ENCODE peak calls at places on chromosomes 13 and 19, in six cellular contexts. S is mammary epithelial cell, U is ascending aorta, E is activated B cell treated with CpG ODN at 0.5 μM for 24 hours, P is thoracic aorta, X is esophagus squamous epithelium. V is an unnamed sample.

GRCh38 chr19:47723573-47723923 is 10.3 kb downstream of the EHD2 start:
- DNase-seq in S (peak; percentile 77), U (no peak), E (no peak), P (no peak), X (no peak), V (no peak)

GRCh38 chr13:96229356-96229755 is 139.4 kb downstream of the HS6ST3 start:
- DNase-seq in S (peak; percentile 32), U (no peak), E (no peak), P (no peak), X (no peak), V (no peak)

GRCh38 chr13:109684836-109685602 is 101.4 kb downstream of the IRS2 start:
- DNase-seq in S (peak; percentile 74), U (no peak), E (no peak), P (no peak), X (no peak), V (no peak)

GRCh38 chr13:113837554-113838355 is 26.1 kb downstream of the GAS6 start:
- DNase-seq in S (peak; percentile 98), U (peak; percentile 86), E (no peak), P (peak; percentile 93), X (peak; percentile 53), V (no peak)

GRCh38 chr13:41459754-41460111 is 2.4 kb downstream of the RGCC start:
- DNase-seq in S (no peak), U (no peak), E (no peak), P (no peak), X (no peak), V (no peak)

GRCh38 chr13:31045621-31046081 is 113.2 kb downstream of the TEX26 start:
- DNase-seq in S (peak; percentile 92), U (peak; percentile 19), E (no peak), P (peak; percentile 9), X (no peak), V (no peak)

GRCh38 chr13:29707876-29708543 is 112.5 kb upstream of the SLC7A1 start:
- DNase-seq in S (peak; percentile 52), U (no peak), E (no peak), P (no peak), X (no peak), V (no peak)

GRCh38 chr13:113907637-113908617 is 44.1 kb upstream of the GAS6 start:
- DNase-seq in S (peak; percentile 69), U (no peak), E (no peak), P (no peak), X (no peak), V (no peak)

GRCh38 chr19:778910-779653 is 18.2 kb upstream of the PTBP1 start:
- DNase-seq in S (peak; percentile 95), U (no peak), E (no peak), P (no peak), X (no peak), V (no peak)

GRCh38 chr19:14582894-14583340 is at the start of gene CLEC17A:
- DNase-seq in S (no peak), U (no peak), E (peak; percentile 69), P (no peak), X (no peak), V (no peak)

GRCh38 chr13:99288069-99288468 is 19.1 kb downstream of the GPR183 start:
- DNase-seq in S (no peak), U (no peak), E (no peak), P (no peak), X (no peak), V (no peak)

GRCh38 chr13:44573790-44574465 is 2.2 kb downstream of the TSC22D1 start:
- DNase-seq in S (peak; percentile 28), U (no peak), E (no peak), P (no peak), X (no peak), V (no peak)

GRCh38 chr19:6769006-6769637 is 1.9 kb upstream of the SH2D3A start:
- DNase-seq in S (no peak), U (no peak), E (no peak), P (no peak), X (no peak), V (no peak)

GRCh38 chr13:51971520-51972426 is 39.5 kb downstream of the ATP7B start:
- DNase-seq in S (no peak), U (no peak), E (no peak), P (no peak), X (no peak), V (no peak)

GRCh38 chr19:53177986-53178385 is 15.2 kb downstream of the ZNF665 start:
- DNase-seq in S (no peak), U (no peak), E (no peak), P (no peak), X (no peak), V (no peak)

GRCh38 chr19:55158848-55159793 is 1.6 kb upstream of the TNNI3 start:
- DNase-seq in S (no peak), U (no peak), E (no peak), P (no peak), X (no peak), V (no peak)

GRCh38 chr19:18408053-18408476 is 10.6 kb upstream of the LRRC25 start:
- DNase-seq in S (no peak), U (no peak), E (peak; percentile 81), P (no peak), X (no peak), V (no peak)

GRCh38 chr13:23811366-23812027 is 77.7 kb downstream of the MIPEP start:
- DNase-seq in S (no peak), U (no peak), E (no peak), P (no peak), X (no peak), V (no peak)

GRCh38 chr19:56161534-56161933 is 14.3 kb upstream of the GALP start:
- DNase-seq in S (no peak), U (no peak), E (no peak), P (no peak), X (no peak), V (no peak)

GRCh38 chr13:51644649-51645048 is 60.4 kb downstream of the WDFY2 start:
- DNase-seq in S (peak; percentile 40), U (no peak), E (no peak), P (no peak), X (no peak), V (no peak)

GRCh38 chr19:55058781-55059610 is 4.0 kb downstream of the RDH13 start:
- DNase-seq in S (no peak), U (no peak), E (no peak), P (no peak), X (no peak), V (no peak)

GRCh38 chr13:79237981-79238380 is 168.1 kb downstream of the RBM26 start:
- DNase-seq in S (no peak), U (no peak), E (no peak), P (no peak), X (no peak), V (no peak)

GRCh38 chr13:51175001-51175400 is 47.2 kb upstream of the FAM124A start:
- DNase-seq in S (no peak), U (no peak), E (no peak), P (no peak), X (no peak), V (no peak)

GRCh38 chr13:44303681-44304432 is 69.8 kb upstream of the SERP2 start:
- DNase-seq in S (no peak), U (no peak), E (no peak), P (no peak), X (no peak), V (no peak)

GRCh38 chr13:97568850-97569249 is 134.9 kb downstream of the RAP2A start:
- DNase-seq in S (no peak), U (no peak), E (no peak), P (no peak), X (no peak), V (no peak)

GRCh38 chr19:1864480-1865171 is 1.2 kb upstream of the KLF16 start:
- DNase-seq in S (no peak), U (no peak), E (peak; percentile 75), P (no peak), X (no peak), V (peak; percentile 81)

DNA sequence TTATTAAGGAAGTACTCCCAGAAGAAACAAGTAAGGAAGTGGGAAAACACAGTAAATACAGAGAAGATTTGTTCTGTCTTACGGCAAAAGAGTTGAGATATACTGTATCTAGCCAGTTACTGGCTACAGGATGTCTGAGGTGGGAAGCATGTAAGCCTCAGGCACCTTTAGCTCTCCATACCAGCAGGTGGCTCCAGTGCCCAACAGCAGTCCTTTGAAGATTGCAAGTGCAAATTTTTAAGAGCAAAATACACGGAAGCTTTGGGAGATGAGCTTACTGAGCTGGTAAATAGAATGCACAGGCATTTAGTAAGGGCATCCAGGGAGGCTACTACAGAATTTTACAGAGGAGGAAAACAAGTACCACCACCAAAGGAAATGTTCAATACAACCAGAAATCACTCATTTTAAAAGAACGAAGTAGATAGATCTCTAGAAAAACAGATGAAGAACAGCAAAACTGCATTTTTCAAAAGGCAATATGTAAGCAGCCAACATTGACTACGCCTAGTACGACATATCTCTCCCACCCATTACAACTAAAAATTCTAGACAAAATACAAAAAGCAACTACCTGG is 57.9 kb upstream of the VSTM2B start:
- DNase-seq in S (peak; percentile 4), U (no peak), E (no peak), P (no peak), X (no peak), V (no peak)
- TF ChIP-seq CTCF in S (peak; percentile 29), U (no peak), E (no peak), P (no peak), X (no peak), V (peak; percentile 51)

GRCh38 chr19:10332965-10333757 is at the start of gene RAVER1:
- DNase-seq in S (peak; percentile 96), U (peak; percentile 86), E (peak; percentile 93), P (peak; percentile 93), X (peak; percentile 77), V (peak; percentile 94)
- TF ChIP-seq CTCF in S (no peak), U (no peak), E (no peak), P (no peak), X (no peak), V (no peak)

DNA sequence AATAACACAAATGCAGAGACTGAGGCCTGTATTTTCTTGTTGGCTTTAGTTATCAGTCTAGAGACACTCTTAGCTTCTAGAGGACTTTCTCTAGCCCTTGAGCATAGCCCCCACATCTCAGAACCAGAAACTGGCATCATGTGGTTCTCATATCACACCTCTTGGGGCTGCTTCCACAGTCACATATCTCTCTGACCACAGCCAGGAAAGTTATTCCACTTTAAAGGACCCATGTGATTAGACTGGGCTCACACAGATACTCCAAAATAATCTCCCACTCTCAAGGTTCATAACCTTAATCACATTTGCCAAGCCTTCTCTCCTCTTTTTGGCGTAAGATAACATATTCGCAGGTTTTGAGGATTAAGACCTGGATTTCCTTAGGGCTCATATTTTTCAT is 846.9 kb upstream of the MIR17HG start:
- DNase-seq in S (no peak), U (no peak), E (no peak), P (no peak), X (no peak), V (no peak)
- TF ChIP-seq CTCF in S (no peak), U (no peak), E (no peak), P (no peak), X (no peak), V (no peak)

DNA sequence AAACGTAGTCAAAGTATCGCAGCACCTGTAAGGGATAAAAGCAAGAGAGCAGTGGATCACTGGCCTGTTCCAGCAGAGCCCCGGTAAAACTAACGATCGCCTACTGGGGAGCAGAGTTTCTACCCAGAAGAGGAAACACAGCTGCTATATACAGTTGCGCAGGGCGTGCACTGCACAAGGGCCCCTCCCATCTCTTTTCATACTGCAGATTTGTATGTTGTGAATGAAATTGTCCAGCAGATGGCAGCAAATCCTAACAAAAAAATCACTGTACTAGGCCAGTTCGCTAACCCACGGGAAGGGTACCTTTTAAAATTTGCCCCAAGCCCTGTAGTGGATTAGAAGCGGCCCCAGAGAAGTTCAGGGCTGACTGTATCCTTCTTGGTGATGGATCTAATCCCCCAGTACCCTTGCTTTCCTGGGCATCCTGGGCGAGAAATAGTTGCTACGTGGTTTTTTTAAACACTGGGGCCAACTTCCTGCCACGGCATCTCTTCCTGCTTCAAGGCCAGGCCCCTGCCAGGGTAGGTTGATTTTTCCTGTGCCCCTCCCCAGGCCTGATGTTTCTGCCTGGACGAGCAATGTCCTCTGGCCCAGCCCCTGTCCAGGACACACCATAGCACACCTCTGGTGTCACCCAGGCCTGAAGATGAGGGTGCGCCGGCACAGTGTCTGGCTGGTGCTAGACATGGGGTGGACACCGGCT is 127.0 kb downstream of the IER2 start:
- DNase-seq in S (peak; percentile 63), U (no peak), E (peak; percentile 36), P (no peak), X (no peak), V (peak; percentile 64)
- TF ChIP-seq CTCF in S (peak; percentile 55), U (peak; percentile 56), E (peak; percentile 7), P (peak; percentile 73), X (peak; percentile 86), V (peak; percentile 82)

V was measured in neural crest cell.